ENCODE peak calls at places on chromosomes 6 and 20, in five cellular contexts. One of them, this sample, is unnamed.

GRCh38 chr20:61532736-61533135 is 280.7 kb downstream of the CDH4 start:
- DNase-seq in lower leg skin: no peak
- DNase-seq in IMR-90: no peak
- DNase-seq in adrenal gland: no peak
- DNase-seq in ovary: no peak
- DNase-seq in this sample: no peak

GRCh38 chr20:2631228-2631627 is 21.2 kb upstream of the NOP56 start:
- DNase-seq in lower leg skin: no peak
- DNase-seq in IMR-90: no peak
- DNase-seq in adrenal gland: no peak
- DNase-seq in ovary: no peak
- DNase-seq in this sample: no peak

GRCh38 chr20:57237006-57237953 is 29.2 kb downstream of the BMP7 start:
- DNase-seq in lower leg skin: no peak
- DNase-seq in IMR-90: no peak
- DNase-seq in adrenal gland: no peak
- DNase-seq in ovary: no peak
- DNase-seq in this sample: no peak

GRCh38 chr6:136466789-136467585 is 83.2 kb downstream of the MAP7 start:
- DNase-seq in lower leg skin: no peak
- DNase-seq in IMR-90: no peak
- DNase-seq in adrenal gland: no peak
- DNase-seq in ovary: no peak
- DNase-seq in this sample: no peak

GRCh38 chr6:31920803-31921202 is 6.7 kb upstream of the C2 start:
- DNase-seq in lower leg skin: no peak
- DNase-seq in IMR-90: no peak
- DNase-seq in adrenal gland: no peak
- DNase-seq in ovary: no peak
- DNase-seq in this sample: no peak

GRCh38 chr6:113381957-113382356 is 475.2 kb upstream of the MARCKS start:
- DNase-seq in lower leg skin: no peak
- DNase-seq in IMR-90: peak
- DNase-seq in adrenal gland: peak
- DNase-seq in ovary: no peak
- DNase-seq in this sample: no peak

GRCh38 chr6:11975353-11975977 is 36.6 kb upstream of the HIVEP1 start:
- DNase-seq in lower leg skin: no peak
- DNase-seq in IMR-90: no peak
- DNase-seq in adrenal gland: peak
- DNase-seq in ovary: no peak
- DNase-seq in this sample: no peak

GRCh38 chr6:142356271-142356938 is 54.6 kb downstream of the ADGRG6 start:
- DNase-seq in lower leg skin: no peak
- DNase-seq in IMR-90: peak
- DNase-seq in adrenal gland: no peak
- DNase-seq in ovary: no peak
- DNase-seq in this sample: no peak

GRCh38 chr6:118260833-118261232 is 287.3 kb upstream of the PLN start:
- DNase-seq in lower leg skin: no peak
- DNase-seq in IMR-90: no peak
- DNase-seq in adrenal gland: no peak
- DNase-seq in ovary: no peak
- DNase-seq in this sample: no peak

GRCh38 chr6:125074120-125074519 is 79.5 kb upstream of the TPD52L1 start:
- DNase-seq in lower leg skin: no peak
- DNase-seq in IMR-90: no peak
- DNase-seq in adrenal gland: no peak
- DNase-seq in ovary: no peak
- DNase-seq in this sample: no peak

GRCh38 chr20:40638414-40638813 is 50.6 kb downstream of the MAFB start:
- DNase-seq in lower leg skin: peak
- DNase-seq in IMR-90: no peak
- DNase-seq in adrenal gland: no peak
- DNase-seq in ovary: no peak
- DNase-seq in this sample: no peak

GRCh38 chr6:44841829-44842228 is 454.3 kb downstream of the CDC5L start:
- DNase-seq in lower leg skin: no peak
- DNase-seq in IMR-90: no peak
- DNase-seq in adrenal gland: no peak
- DNase-seq in ovary: no peak
- DNase-seq in this sample: no peak

GRCh38 chr20:11654766-11655165 is 262.9 kb upstream of the BTBD3 start:
- DNase-seq in lower leg skin: no peak
- DNase-seq in IMR-90: no peak
- DNase-seq in adrenal gland: no peak
- DNase-seq in ovary: no peak
- DNase-seq in this sample: no peak

GRCh38 chr6:143542915-143543314 is 31.4 kb upstream of the FUCA2 start:
- DNase-seq in lower leg skin: no peak
- DNase-seq in IMR-90: peak
- DNase-seq in adrenal gland: no peak
- DNase-seq in ovary: no peak
- DNase-seq in this sample: no peak

GRCh38 chr6:37777272-37777736 is 42.2 kb upstream of the ZFAND3 start:
- DNase-seq in lower leg skin: no peak
- DNase-seq in IMR-90: no peak
- DNase-seq in adrenal gland: no peak
- DNase-seq in ovary: no peak
- DNase-seq in this sample: no peak

GRCh38 chr6:111952326-111952725 is 79.1 kb upstream of the FYN start:
- DNase-seq in lower leg skin: no peak
- DNase-seq in IMR-90: no peak
- DNase-seq in adrenal gland: no peak
- DNase-seq in ovary: no peak
- DNase-seq in this sample: no peak

GRCh38 chr6:116060572-116061283 is at the start of gene FRK:
- DNase-seq in lower leg skin: no peak
- DNase-seq in IMR-90: peak
- DNase-seq in adrenal gland: no peak
- DNase-seq in ovary: peak
- DNase-seq in this sample: no peak

GRCh38 chr6:17530321-17530835 is 69.7 kb upstream of the FAM8A1 start:
- DNase-seq in lower leg skin: no peak
- DNase-seq in IMR-90: no peak
- DNase-seq in adrenal gland: no peak
- DNase-seq in ovary: no peak
- DNase-seq in this sample: no peak

GRCh38 chr6:35727206-35727934 is 9.5 kb upstream of the ARMC12 start:
- DNase-seq in lower leg skin: peak
- DNase-seq in IMR-90: peak
- DNase-seq in adrenal gland: peak
- DNase-seq in ovary: peak
- DNase-seq in this sample: peak

GRCh38 chr6:129402244-129402643 is 307.7 kb downstream of the ARHGAP18 start:
- DNase-seq in lower leg skin: no peak
- DNase-seq in IMR-90: peak
- DNase-seq in adrenal gland: peak
- DNase-seq in ovary: no peak
- DNase-seq in this sample: no peak

GRCh38 chr6:38750968-38751615 is 36.0 kb downstream of the DNAH8 start:
- DNase-seq in lower leg skin: no peak
- DNase-seq in IMR-90: no peak
- DNase-seq in adrenal gland: no peak
- DNase-seq in ovary: no peak
- DNase-seq in this sample: no peak

GRCh38 chr20:50815162-50815989 is 20.5 kb downstream of the BCAS4 start:
- DNase-seq in lower leg skin: no peak
- DNase-seq in IMR-90: peak
- DNase-seq in adrenal gland: no peak
- DNase-seq in ovary: no peak
- DNase-seq in this sample: no peak

GRCh38 chr20:41958391-41958790 is 340.2 kb upstream of the CHD6 start:
- DNase-seq in lower leg skin: no peak
- DNase-seq in IMR-90: no peak
- DNase-seq in adrenal gland: no peak
- DNase-seq in ovary: no peak
- DNase-seq in this sample: no peak

GRCh38 chr6:11710221-11710836 is 68.3 kb downstream of the ADTRP start:
- DNase-seq in lower leg skin: no peak
- DNase-seq in IMR-90: peak
- DNase-seq in adrenal gland: no peak
- DNase-seq in ovary: no peak
- DNase-seq in this sample: no peak

GRCh38 chr6:131652472-131652871 is 15.4 kb downstream of the ENPP3 start:
- DNase-seq in lower leg skin: no peak
- DNase-seq in IMR-90: peak
- DNase-seq in adrenal gland: no peak
- DNase-seq in ovary: no peak
- DNase-seq in this sample: no peak

GRCh38 chr6:150661608-150662007 is 61.9 kb downstream of the PLEKHG1 start:
- DNase-seq in lower leg skin: no peak
- DNase-seq in IMR-90: no peak
- DNase-seq in adrenal gland: no peak
- DNase-seq in ovary: no peak
- DNase-seq in this sample: no peak

GRCh38 chr20:13868331-13868730 is 83.5 kb downstream of the NDUFAF5 start:
- DNase-seq in lower leg skin: no peak
- DNase-seq in IMR-90: peak
- DNase-seq in adrenal gland: peak
- DNase-seq in ovary: no peak
- DNase-seq in this sample: peak

GRCh38 chr6:79949235-79949634 is 1.9 kb upstream of the ELOVL4 start:
- DNase-seq in lower leg skin: no peak
- DNase-seq in IMR-90: peak
- DNase-seq in adrenal gland: peak
- DNase-seq in ovary: peak
- DNase-seq in this sample: peak

GRCh38 chr6:79943133-79943532 is 4.2 kb downstream of the ELOVL4 start:
- DNase-seq in lower leg skin: no peak
- DNase-seq in IMR-90: no peak
- DNase-seq in adrenal gland: no peak
- DNase-seq in ovary: no peak
- DNase-seq in this sample: no peak

GRCh38 chr6:79947191-79948173 is at the start of gene ELOVL4:
- DNase-seq in lower leg skin: peak
- DNase-seq in IMR-90: peak
- DNase-seq in adrenal gland: peak
- DNase-seq in ovary: peak
- DNase-seq in this sample: peak

GRCh38 chr6:79946773-79947190 is 571 bp downstream of the ELOVL4 start:
- DNase-seq in lower leg skin: no peak
- DNase-seq in IMR-90: peak
- DNase-seq in adrenal gland: peak
- DNase-seq in ovary: peak
- DNase-seq in this sample: peak

DNA sequence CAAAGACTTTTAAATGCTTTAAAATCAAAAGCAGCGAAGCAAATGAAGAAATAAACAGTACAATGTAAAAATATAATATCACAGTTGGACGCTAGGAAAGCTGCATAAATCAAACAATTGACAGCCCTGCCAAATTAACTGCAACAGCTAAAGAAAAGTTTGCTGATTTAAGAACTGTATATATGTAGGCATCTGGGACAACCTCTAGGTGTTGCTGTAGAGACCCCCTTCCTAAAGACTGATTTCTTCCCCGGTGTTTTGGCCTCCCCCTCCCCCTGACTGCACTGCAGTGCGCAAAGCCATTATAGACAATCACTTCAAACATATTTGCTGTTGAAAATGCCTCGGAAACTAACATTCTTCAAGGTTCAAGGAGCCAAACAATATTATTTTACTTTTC is 1.1 kb downstream of the ELOVL4 start:
- DNase-seq in lower leg skin: no peak
- DNase-seq in IMR-90: peak
- DNase-seq in adrenal gland: no peak
- DNase-seq in ovary: no peak
- DNase-seq in this sample: no peak
- H3K4me3 ChIP-seq in lower leg skin: no peak
- H3K4me3 ChIP-seq in IMR-90: peak
- H3K4me3 ChIP-seq in adrenal gland: peak
- H3K4me3 ChIP-seq in ovary: peak
- H3K4me3 ChIP-seq in this sample: peak

GRCh38 chr20:63953764-63954429 is 2.3 kb downstream of the UCKL1 start:
- DNase-seq in lower leg skin: no peak
- DNase-seq in IMR-90: no peak
- DNase-seq in adrenal gland: no peak
- DNase-seq in ovary: no peak
- DNase-seq in this sample: no peak

GRCh38 chr20:63956664-63957003 is 418 bp upstream of the UCKL1 start:
- DNase-seq in lower leg skin: no peak
- DNase-seq in IMR-90: no peak
- DNase-seq in adrenal gland: no peak
- DNase-seq in ovary: no peak
- DNase-seq in this sample: no peak

GRCh38 chr20:63957004-63957689 is 931 bp upstream of the UCKL1 start:
- DNase-seq in lower leg skin: no peak
- DNase-seq in IMR-90: peak
- DNase-seq in adrenal gland: peak
- DNase-seq in ovary: peak
- DNase-seq in this sample: peak

GRCh38 chr20:63955846-63956663 is at the start of gene UCKL1:
- DNase-seq in lower leg skin: peak
- DNase-seq in IMR-90: peak
- DNase-seq in adrenal gland: peak
- DNase-seq in ovary: peak
- DNase-seq in this sample: peak

GRCh38 chr20:63955281-63955845 is 853 bp downstream of the UCKL1 start:
- DNase-seq in lower leg skin: no peak
- DNase-seq in IMR-90: no peak
- DNase-seq in adrenal gland: no peak
- DNase-seq in ovary: no peak
- DNase-seq in this sample: no peak
- TF ChIP-seq POLR2A in lower leg skin: no peak
- TF ChIP-seq POLR2A in IMR-90: no peak
- TF ChIP-seq POLR2A in adrenal gland: no peak
- TF ChIP-seq POLR2A in ovary: no peak
- TF ChIP-seq POLR2A in this sample: no peak

GRCh38 chr20:59039233-59039632 is 3.4 kb downstream of the PRELID3B start:
- DNase-seq in lower leg skin: no peak
- DNase-seq in IMR-90: peak
- DNase-seq in adrenal gland: no peak
- DNase-seq in ovary: no peak
- DNase-seq in this sample: no peak
- H3K4me3 ChIP-seq in lower leg skin: no peak
- H3K4me3 ChIP-seq in IMR-90: no peak
- H3K4me3 ChIP-seq in adrenal gland: no peak
- H3K4me3 ChIP-seq in ovary: no peak
- H3K4me3 ChIP-seq in this sample: no peak

GRCh38 chr6:170345662-170346061 is 39.1 kb downstream of the FAM120B start:
- DNase-seq in lower leg skin: no peak
- DNase-seq in IMR-90: peak
- DNase-seq in adrenal gland: no peak
- DNase-seq in ovary: no peak
- DNase-seq in this sample: no peak

GRCh38 chr6:170347091-170347490 is 40.5 kb downstream of the FAM120B start:
- DNase-seq in lower leg skin: no peak
- DNase-seq in IMR-90: peak
- DNase-seq in adrenal gland: no peak
- DNase-seq in ovary: no peak
- DNase-seq in this sample: no peak

GRCh38 chr6:170347975-170348374 is 41.4 kb downstream of the FAM120B start:
- DNase-seq in lower leg skin: no peak
- DNase-seq in IMR-90: no peak
- DNase-seq in adrenal gland: no peak
- DNase-seq in ovary: no peak
- DNase-seq in this sample: no peak

GRCh38 chr6:170346649-170347048 is 40.1 kb downstream of the FAM120B start:
- DNase-seq in lower leg skin: no peak
- DNase-seq in IMR-90: no peak
- DNase-seq in adrenal gland: no peak
- DNase-seq in ovary: no peak
- DNase-seq in this sample: no peak

GRCh38 chr6:170344631-170345576 is 38.3 kb downstream of the FAM120B start:
- DNase-seq in lower leg skin: no peak
- DNase-seq in IMR-90: peak
- DNase-seq in adrenal gland: peak
- DNase-seq in ovary: no peak
- DNase-seq in this sample: peak
- TF ChIP-seq POLR2A in lower leg skin: no peak
- TF ChIP-seq POLR2A in IMR-90: no peak
- TF ChIP-seq POLR2A in adrenal gland: peak
- TF ChIP-seq POLR2A in ovary: no peak
- TF ChIP-seq POLR2A in this sample: no peak